ENCODE peak calls at places on chromosomes 6 and 20, in five cellular contexts. T is tibial artery, F is mucosa of descending colon, Q is WERI-Rb-1, W is psoas muscle. Z is an unnamed sample.
A peak's percentile ranks its signal among the peaks of the same experiment; 100 is the strongest.

GRCh38 chr20:23446505-23446904 is 6.2 kb downstream of the CST11 start:
- DNase-seq in Q (peak; percentile 83), F (no peak), T (no peak), W (peak; percentile 28), Z (peak; percentile 49)

GRCh38 chr6:114304304-114304887 is 38.4 kb downstream of the HS3ST5 start:
- DNase-seq in T (no peak), Q (no peak), W (no peak), F (no peak), Z (peak; percentile 10)

GRCh38 chr6:29708432-29709177 is 14.6 kb upstream of the HLA-F start:
- DNase-seq in Q (no peak), F (no peak), W (no peak), T (no peak), Z (no peak)

GRCh38 chr6:42021847-42022754 is 28.2 kb upstream of the TAF8 start:
- DNase-seq in F (no peak), W (no peak), Q (no peak), T (no peak), Z (no peak)

GRCh38 chr20:36400901-36401300 is 94.8 kb downstream of the DLGAP4 start:
- DNase-seq in T (no peak), Q (no peak), F (no peak), W (no peak), Z (no peak)

GRCh38 chr20:46121531-46121930 is 3.4 kb downstream of the CD40 start:
- DNase-seq in Q (no peak), F (no peak), T (no peak), W (no peak), Z (peak; percentile 14)

GRCh38 chr6:45538636-45539035 is 160.9 kb upstream of the SUPT3H start:
- DNase-seq in F (no peak), Q (no peak), T (peak; percentile 65), W (peak; percentile 50), Z (no peak)

GRCh38 chr6:170085475-170086401 is 205.1 kb downstream of the DLL1 start:
- DNase-seq in F (no peak), T (peak; percentile 5), W (no peak), Q (no peak), Z (peak; percentile 21)

GRCh38 chr6:155377061-155377460 is 62.8 kb upstream of the TFB1M start:
- DNase-seq in T (no peak), W (no peak), F (no peak), Q (no peak), Z (no peak)

GRCh38 chr6:20208687-20209378 is 3.4 kb downstream of the MBOAT1 start:
- DNase-seq in W (no peak), F (no peak), Q (no peak), T (no peak), Z (no peak)

GRCh38 chr20:64254571-64255360 is 782 bp upstream of the PCMTD2 start:
- DNase-seq in T (no peak), Q (no peak), W (no peak), F (no peak), Z (no peak)

GRCh38 chr6:133817460-133818047 is 71.4 kb upstream of the TCF21 start:
- DNase-seq in W (no peak), F (no peak), Q (peak; percentile 34), T (no peak), Z (peak; percentile 60)

GRCh38 chr6:119348308-119349040 is 1.1 kb downstream of the MAN1A1 start:
- DNase-seq in W (peak; percentile 23), Q (no peak), T (peak; percentile 25), F (peak; percentile 76), Z (peak; percentile 59)

GRCh38 chr6:116924245-116924644 is 47.2 kb downstream of the RFX6 start:
- DNase-seq in F (no peak), Q (no peak), T (no peak), W (no peak), Z (peak; percentile 55)

GRCh38 chr20:33793011-33793931 is 17.9 kb upstream of the CHMP4B start:
- DNase-seq in Q (no peak), F (no peak), W (peak; percentile 27), T (no peak), Z (no peak)

GRCh38 chr6:75349262-75349984 is 64.8 kb upstream of the TMEM30A start:
- DNase-seq in Q (peak; percentile 80), W (peak; percentile 21), F (peak; percentile 55), T (no peak), Z (peak; percentile 44)

GRCh38 chr6:169921853-169922779 is 170.7 kb downstream of the ERMARD start:
- DNase-seq in W (no peak), F (no peak), Q (no peak), T (no peak), Z (no peak)

GRCh38 chr6:156776470-156776840 is 723 bp upstream of the ARID1B start:
- DNase-seq in Q (no peak), F (no peak), T (no peak), W (no peak), Z (no peak)

GRCh38 chr6:107409942-107410341 is 49.4 kb downstream of the PDSS2 start:
- DNase-seq in Q (no peak), T (no peak), W (no peak), F (no peak), Z (no peak)

GRCh38 chr20:49603209-49603627 is 35.3 kb upstream of the PTGIS start:
- DNase-seq in Q (peak; percentile 82), W (peak; percentile 38), F (no peak), T (no peak), Z (peak; percentile 81)

GRCh38 chr6:78363688-78364087 is 503.7 kb upstream of the IRAK1BP1 start:
- DNase-seq in F (no peak), T (no peak), Q (no peak), W (no peak), Z (no peak)

GRCh38 chr20:60199866-60200265 is 241.6 kb downstream of the CDH26 start:
- DNase-seq in Q (no peak), F (no peak), T (no peak), W (no peak), Z (no peak)

GRCh38 chr20:23156170-23156841 is 70.2 kb upstream of the CD93 start:
- DNase-seq in F (no peak), T (peak; percentile 79), W (no peak), Q (no peak), Z (no peak)

GRCh38 chr6:87199787-87200186 is 44.4 kb downstream of the ZNF292 start:
- DNase-seq in W (no peak), T (no peak), F (no peak), Q (no peak), Z (no peak)

GRCh38 chr6:127515234-127515793 is 3.8 kb downstream of the MTCL3 start:
- DNase-seq in Q (peak; percentile 87), W (no peak), F (no peak), T (no peak), Z (no peak)

GRCh38 chr6:170152989-170153388 is 137.9 kb downstream of the DLL1 start:
- DNase-seq in W (no peak), F (peak; percentile 59), Q (no peak), T (no peak), Z (peak; percentile 28)

GRCh38 chr6:101016163-101016562 is 135.0 kb upstream of the ASCC3 start:
- DNase-seq in W (no peak), Q (no peak), F (no peak), T (no peak), Z (no peak)

GRCh38 chr6:157955675-157956074 is 26.0 kb upstream of the SYNJ2 start:
- DNase-seq in T (no peak), Q (no peak), W (no peak), F (no peak), Z (no peak)

GRCh38 chr6:157952751-157953479 is 28.7 kb upstream of the SYNJ2 start:
- DNase-seq in T (no peak), F (no peak), W (no peak), Q (no peak), Z (no peak)

GRCh38 chr6:157953580-157954091 is 28.0 kb upstream of the SYNJ2 start:
- DNase-seq in Q (no peak), T (no peak), F (no peak), W (no peak), Z (peak; percentile 59)

GRCh38 chr6:157956171-157956730 is 25.4 kb upstream of the SYNJ2 start:
- DNase-seq in T (no peak), Q (no peak), F (no peak), W (no peak), Z (no peak)

GRCh38 chr6:157954150-157955117 is 27.2 kb upstream of the SYNJ2 start:
- DNase-seq in Q (no peak), F (peak; percentile 92), W (no peak), T (no peak), Z (peak; percentile 95)
- H3K4me3 ChIP-seq in Q (no peak overlapping the region), F (no peak overlapping the region), W (peak overlapping the region; percentile 52), T (peak overlapping the region; percentile 3), Z (peak overlapping the region; percentile 31)

DNA sequence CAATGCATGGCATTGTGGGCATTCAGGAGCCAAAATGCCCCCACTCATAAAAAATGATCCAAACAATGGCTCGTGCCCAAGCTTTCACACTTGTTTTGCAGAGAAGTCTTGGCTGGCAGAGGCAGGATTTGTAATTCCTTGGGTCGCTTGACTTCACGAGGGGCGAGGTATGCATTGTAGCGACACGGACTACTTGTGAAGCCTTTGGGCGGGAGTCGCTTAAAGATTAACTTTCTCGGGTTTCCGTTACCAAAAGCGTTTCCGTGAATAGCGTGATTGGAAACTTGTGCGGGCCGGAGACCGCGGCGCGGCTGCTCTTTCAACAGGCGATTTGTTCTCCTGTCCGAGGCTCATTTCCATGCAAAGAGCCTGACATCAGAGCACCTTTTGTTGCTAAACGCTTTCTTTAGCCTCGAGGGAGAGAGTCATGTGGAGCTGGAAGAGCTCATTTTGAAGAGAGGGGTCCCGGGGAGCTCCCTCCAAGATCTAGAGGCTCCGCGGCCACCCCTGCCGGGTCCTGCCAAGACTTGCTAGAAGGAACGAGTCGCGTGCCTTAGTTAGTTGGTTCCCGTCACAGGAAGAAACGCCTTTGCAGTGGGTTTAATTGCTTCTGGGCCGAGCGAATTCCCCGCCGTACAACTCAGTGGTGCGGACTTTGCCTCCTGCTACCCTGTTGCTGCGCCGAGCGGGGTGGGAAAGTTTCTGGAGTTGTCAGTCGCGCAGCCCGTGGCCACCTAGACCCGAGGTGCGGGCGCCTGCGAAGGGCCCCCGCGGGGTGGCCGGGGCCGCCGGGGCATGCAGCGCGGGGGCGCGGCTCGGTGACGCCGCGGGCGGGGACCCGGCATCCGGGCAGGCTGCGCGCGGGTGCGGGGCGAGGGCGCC is at the start of gene SASH1:
- DNase-seq in W (peak; percentile 64), Q (peak; percentile 77), F (peak; percentile 67), T (peak; percentile 70), Z (peak; percentile 84)
- H3K4me3 ChIP-seq in W (peak within 1 kb of the TSS; percentile 79), Q (peak within 1 kb of the TSS; percentile 74), F (peak within 1 kb of the TSS; percentile 23), T (peak within 1 kb of the TSS; percentile 90), Z (peak within 1 kb of the TSS; percentile 84)

DNA sequence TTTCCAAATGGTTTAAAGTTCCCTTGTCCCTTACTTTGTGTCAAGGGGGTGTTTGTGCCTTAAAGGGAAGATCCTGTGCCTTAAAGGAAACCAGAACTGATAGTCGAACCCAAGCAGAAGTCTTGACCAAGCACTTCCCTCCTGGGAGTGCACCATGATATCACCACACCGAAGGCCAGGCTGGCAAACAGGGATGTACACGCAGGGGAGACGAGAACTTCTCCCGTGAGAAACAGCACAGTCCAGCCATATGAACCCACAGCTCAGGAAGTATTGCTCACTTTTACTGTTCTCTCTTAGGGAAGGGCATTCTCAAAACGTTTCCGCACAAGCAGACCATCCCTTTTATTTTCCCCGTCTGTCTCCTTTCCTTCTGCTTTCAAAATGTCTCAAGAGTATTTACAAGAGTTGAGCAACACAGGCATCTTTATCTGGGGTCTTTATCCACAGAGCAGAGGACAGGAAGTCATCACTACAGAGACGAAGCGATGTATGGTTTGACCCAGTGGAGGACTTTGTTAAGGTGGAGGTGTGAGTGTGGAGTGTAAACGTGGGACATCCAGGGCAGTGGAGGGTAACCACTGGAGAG is 12.8 kb upstream of the SERPINB1 start:
- DNase-seq in T (no peak), Q (no peak), W (no peak), F (peak; percentile 60), Z (no peak)
- H3K4me3 ChIP-seq in T (peak overlapping the region; percentile 47), Q (no peak overlapping the region), W (peak overlapping the region; percentile 62), F (no peak overlapping the region), Z (no peak overlapping the region)

GRCh38 chr20:62923669-62924566 is 2.4 kb downstream of the DIDO1 start:
- DNase-seq in W (no peak), T (no peak), F (no peak), Q (no peak), Z (peak; percentile 19)
- H3K4me3 ChIP-seq in W (peak overlapping the region; percentile 99), T (peak overlapping the region; percentile 82), F (no peak overlapping the region), Q (no peak overlapping the region), Z (peak overlapping the region; percentile 99)

GRCh38 chr6:36682328-36683144 is 4.0 kb downstream of the CDKN1A start:
- DNase-seq in Q (peak; percentile 64), F (peak; percentile 91), W (peak; percentile 51), T (no peak), Z (peak; percentile 16)
- H3K4me3 ChIP-seq in Q (no peak overlapping the region), F (no peak overlapping the region), W (peak overlapping the region; percentile 91), T (peak overlapping the region; percentile 12), Z (no peak overlapping the region)

Z was measured in Caco-2.